ENCODE peak calls at places on chromosomes 13 and 19, in four cellular contexts. T, V, G and E are unnamed samples.

GRCh38 chr13:19822673-19823072 is 39.9 kb upstream of the PSPC1 start:
- DNase-seq in T (no peak), V (no peak), G (no peak), E (no peak)

GRCh38 chr13:98556968-98557591 is 19.8 kb downstream of the STK24 start:
- DNase-seq in T (no peak), V (peak; percentile 22), G (no peak), E (no peak)

GRCh38 chr19:54183431-54183830 is 5.9 kb downstream of the MBOAT7 start:
- DNase-seq in T (no peak), V (no peak), G (no peak), E (no peak)

GRCh38 chr13:114142640-114143490 is 10.4 kb upstream of the RASA3 start:
- DNase-seq in T (no peak), V (no peak), G (no peak), E (peak; percentile 11)

GRCh38 chr13:24127116-24127631 is 33.3 kb upstream of the SPATA13 start:
- DNase-seq in T (peak; percentile 16), V (no peak), G (no peak), E (no peak)

GRCh38 chr19:38224014-38224862 is at the start of gene DPF1:
- DNase-seq in T (peak; percentile 17), V (peak; percentile 92), G (peak; percentile 78), E (peak; percentile 92)

GRCh38 chr13:21967871-21968270 is 297.0 kb downstream of the FGF9 start:
- DNase-seq in T (no peak), V (no peak), G (no peak), E (no peak)

GRCh38 chr13:31627097-31627496 is 112.2 kb upstream of the RXFP2 start:
- DNase-seq in T (no peak), V (no peak), G (no peak), E (no peak)

GRCh38 chr13:20174656-20175405 is 14.0 kb upstream of the GJA3 start:
- DNase-seq in T (peak; percentile 43), V (peak; percentile 45), G (peak; percentile 26), E (no peak)

GRCh38 chr13:34076943-34077703 is 259.2 kb downstream of the RFC3 start:
- DNase-seq in T (no peak), V (no peak), G (peak; percentile 16), E (no peak)

GRCh38 chr13:75896271-75896670 is 260.1 kb downstream of the LMO7 start:
- DNase-seq in T (no peak), V (no peak), G (no peak), E (no peak)

GRCh38 chr13:95624020-95624419 is 20.5 kb downstream of the DZIP1 start:
- DNase-seq in T (no peak), V (peak; percentile 59), G (peak; percentile 29), E (peak; percentile 14)

GRCh38 chr19:29943615-29944014 is 1.6 kb downstream of the URI1 start:
- DNase-seq in T (no peak), V (peak; percentile 40), G (no peak), E (no peak)

GRCh38 chr19:43594710-43595604 is 977 bp downstream of the IRGQ start:
- DNase-seq in T (no peak), V (peak; percentile 79), G (peak; percentile 47), E (peak; percentile 81)

GRCh38 chr13:72514141-72514540 is 213.3 kb downstream of the MZT1 start:
- DNase-seq in T (no peak), V (no peak), G (no peak), E (no peak)

GRCh38 chr19:35704218-35704617 is at the start of gene ZBTB32:
- DNase-seq in T (no peak), V (peak; percentile 87), G (no peak), E (peak; percentile 83)

DNA sequence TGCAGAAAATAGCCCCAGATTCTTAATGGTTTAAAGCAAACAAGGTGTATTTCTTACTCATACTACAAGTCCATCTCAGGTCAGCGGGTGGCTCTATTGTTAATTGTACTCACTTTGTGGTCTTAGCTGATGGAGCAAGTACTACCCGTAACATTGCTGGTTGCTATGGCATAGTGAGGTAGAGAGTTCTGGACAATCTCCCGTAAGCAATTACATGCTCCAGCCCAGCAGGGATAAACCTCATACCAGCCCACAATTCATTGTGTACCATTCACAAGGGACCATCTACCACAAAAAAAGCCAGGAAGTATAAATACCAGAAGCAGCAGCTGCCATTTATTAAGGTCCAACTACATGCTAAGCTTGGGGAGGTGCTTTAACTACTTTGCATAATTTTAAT is 167.1 kb downstream of the PCDH9 start:
- DNase-seq in T (no peak), V (no peak), G (no peak), E (no peak)
- TF ChIP-seq ETV6 in T (no peak), V (no peak), G (no peak), E (no peak)

DNA sequence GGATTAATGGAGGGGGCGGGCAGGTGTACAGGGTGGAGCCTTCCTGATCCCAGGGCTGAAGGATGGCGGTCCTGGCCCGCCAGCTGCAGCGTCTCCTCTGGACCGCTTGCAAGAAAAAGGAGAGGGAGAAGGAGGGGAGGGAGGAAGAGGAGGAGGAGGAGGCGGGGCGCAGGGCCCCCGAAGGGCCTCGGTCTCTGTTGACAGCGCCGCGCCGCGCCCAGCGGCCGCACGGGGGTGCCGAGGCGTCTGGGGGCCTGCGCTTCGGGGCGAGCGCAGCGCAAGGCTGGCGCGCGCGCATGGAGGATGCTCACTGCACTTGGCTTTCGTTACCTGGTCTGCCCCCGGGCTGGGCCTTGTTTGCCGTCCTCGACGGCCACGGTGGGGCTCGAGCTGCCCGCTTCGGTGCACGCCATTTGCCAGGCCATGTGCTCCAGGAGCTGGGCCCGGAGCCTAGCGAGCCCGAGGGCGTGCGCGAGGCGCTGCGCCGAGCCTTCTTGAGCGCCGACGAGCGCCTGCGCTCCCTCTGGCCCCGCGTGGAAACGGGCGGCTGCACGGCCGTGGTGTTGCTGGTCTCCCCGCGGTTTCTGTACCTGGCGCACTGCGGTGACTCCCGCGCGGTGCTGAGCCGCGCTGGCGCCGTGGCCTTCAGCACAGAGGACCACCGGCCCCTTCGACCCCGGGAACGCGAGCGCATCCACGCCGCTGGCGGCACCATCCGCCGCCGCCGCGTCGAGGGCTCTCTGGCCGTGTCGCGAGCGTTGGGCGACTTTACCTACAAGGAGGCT is at the start of gene PPM1N:
- DNase-seq in T (no peak), V (peak; percentile 59), G (no peak), E (peak; percentile 80)
- TF ChIP-seq NR2C2 in T (no peak), V (no peak), G (no peak), E (peak; percentile 30)

GRCh38 chr13:30370916-30371521 is 51.3 kb upstream of the UBE2L5 start:
- DNase-seq in T (no peak), V (no peak), G (no peak), E (no peak)

GRCh38 chr13:30375436-30375835 is 46.9 kb upstream of the UBE2L5 start:
- DNase-seq in T (no peak), V (no peak), G (no peak), E (no peak)

GRCh38 chr13:30371649-30372265 is 50.5 kb upstream of the UBE2L5 start:
- DNase-seq in T (peak; percentile 96), V (peak; percentile 7), G (peak; percentile 35), E (no peak)

GRCh38 chr13:30376426-30377311 is 45.6 kb upstream of the UBE2L5 start:
- DNase-seq in T (peak; percentile 49), V (no peak), G (no peak), E (no peak)

GRCh38 chr13:30373727-30374126 is 48.6 kb upstream of the UBE2L5 start:
- DNase-seq in T (peak; percentile 59), V (peak; percentile 23), G (no peak), E (no peak)
- TF ChIP-seq ETV6 in T (no peak), V (no peak), G (no peak), E (no peak)

GRCh38 chr13:79434578-79434977 is 28.5 kb upstream of the RBM26 start:
- DNase-seq in T (no peak), V (no peak), G (no peak), E (no peak)

GRCh38 chr13:79432992-79433391 is 26.9 kb upstream of the RBM26 start:
- DNase-seq in T (no peak), V (no peak), G (no peak), E (no peak)

GRCh38 chr13:79432086-79432485 is 26.0 kb upstream of the RBM26 start:
- DNase-seq in T (no peak), V (no peak), G (no peak), E (no peak)

GRCh38 chr13:79440958-79441553 is 35.0 kb upstream of the RBM26 start:
- DNase-seq in T (no peak), V (no peak), G (no peak), E (no peak)

DNA sequence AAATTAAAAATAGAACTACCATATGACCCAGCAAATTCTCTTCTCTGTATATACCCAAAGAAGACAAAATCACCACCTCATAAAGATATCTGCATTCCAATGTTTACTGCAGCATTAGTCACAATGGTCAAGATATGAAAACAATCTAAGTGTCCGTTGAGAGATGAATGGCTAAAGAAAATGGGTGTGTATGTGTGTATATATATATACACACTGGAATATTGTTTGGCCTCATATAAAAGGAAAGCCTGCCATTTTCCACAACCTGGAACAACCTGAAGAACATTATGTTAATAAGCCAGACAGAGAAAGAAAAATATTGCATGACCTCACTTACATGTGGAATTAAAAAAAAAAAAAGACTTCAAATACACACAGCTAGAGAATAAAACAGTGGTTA is 29.5 kb upstream of the RBM26 start:
- DNase-seq in T (no peak), V (no peak), G (no peak), E (no peak)
- TF ChIP-seq NR2C2 in T (no peak), V (no peak), G (no peak), E (no peak)

GRCh38 chr13:52835071-52835793 is 13.2 kb downstream of the PCDH8 start:
- DNase-seq in T (no peak), V (no peak), G (no peak), E (no peak)
- TF ChIP-seq ETV6 in T (no peak), V (no peak), G (no peak), E (no peak)

GRCh38 chr19:49767380-49767779 is 579 bp downstream of the AP2A1 start:
- DNase-seq in T (no peak), V (no peak), G (no peak), E (no peak)
- TF ChIP-seq NR2C2 in T (no peak), V (no peak), G (no peak), E (no peak)

GRCh38 chr13:29858231-29858630 is 7.8 kb upstream of the UBL3 start:
- DNase-seq in T (no peak), V (no peak), G (no peak), E (no peak)

GRCh38 chr13:29858667-29859066 is 8.2 kb upstream of the UBL3 start:
- DNase-seq in T (no peak), V (no peak), G (no peak), E (no peak)

GRCh38 chr13:29861694-29862110 is 11.3 kb upstream of the UBL3 start:
- DNase-seq in T (no peak), V (no peak), G (peak; percentile 52), E (no peak)

GRCh38 chr13:29857089-29857488 is 6.7 kb upstream of the UBL3 start:
- DNase-seq in T (no peak), V (no peak), G (no peak), E (no peak)

GRCh38 chr13:29859971-29860370 is 9.6 kb upstream of the UBL3 start:
- DNase-seq in T (no peak), V (no peak), G (no peak), E (no peak)
- TF ChIP-seq ETV6 in T (no peak), V (no peak), G (no peak), E (no peak)

DNA sequence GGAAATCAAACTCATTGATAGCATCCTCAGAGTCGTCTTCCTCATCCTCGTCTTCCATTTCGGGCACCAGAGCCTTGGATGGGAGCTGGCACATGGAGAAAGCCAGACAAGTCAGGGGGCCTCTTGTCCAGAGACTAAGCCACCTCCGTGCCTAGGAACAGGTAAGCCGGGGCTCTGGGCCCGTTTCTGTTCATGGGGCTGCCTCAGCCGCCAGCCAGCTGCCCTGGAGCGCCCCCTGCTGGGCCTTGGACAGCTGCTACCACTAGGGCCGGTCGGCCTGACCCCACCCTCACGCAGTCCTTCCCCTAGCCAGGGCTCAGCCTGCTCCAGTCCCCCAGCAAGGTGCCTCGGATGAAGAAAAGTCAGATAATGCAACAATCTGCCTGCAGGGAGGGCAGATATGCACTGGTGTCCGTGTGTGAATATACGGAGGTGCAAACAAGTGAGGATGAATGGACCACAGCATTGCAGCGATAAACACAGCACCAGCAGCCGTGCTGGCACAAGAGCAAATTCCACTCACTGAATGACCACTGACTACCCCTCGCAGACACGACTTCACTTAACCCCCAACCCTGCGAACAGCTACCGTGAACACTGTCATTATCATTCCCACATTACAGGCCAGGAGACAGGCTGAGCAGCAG is 11.9 kb upstream of the PRKD2 start:
- DNase-seq in T (no peak), V (peak; percentile 86), G (peak; percentile 27), E (peak; percentile 80)
- TF ChIP-seq NR2C2 in T (no peak), V (no peak), G (no peak), E (no peak)